ENCODE peak calls at places on chromosomes 5 and 9, in five cellular contexts. B, K, D, S and Y are unnamed samples.

GRCh38 chr5:146860213-146860891 is 18.2 kb downstream of the PPP2R2B start:
- DNase-seq in B (no peak), K (no peak), D (no peak), S (peak), Y (no peak)

GRCh38 chr5:54002183-54002770 is 308.1 kb downstream of the ARL15 start:
- DNase-seq in B (no peak), K (no peak), D (peak), S (no peak), Y (no peak)

GRCh38 chr5:150060471-150060870 is 25.9 kb downstream of the CSF1R start:
- DNase-seq in B (no peak), K (no peak), D (no peak), S (no peak), Y (no peak)

GRCh38 chr9:131801811-131802210 is 61.9 kb upstream of the RAPGEF1 start:
- DNase-seq in B (no peak), K (no peak), D (no peak), S (no peak), Y (no peak)

GRCh38 chr5:72268753-72269410 is 51.2 kb downstream of the MRPS27 start:
- DNase-seq in B (no peak), K (no peak), D (peak), S (peak), Y (peak)

GRCh38 chr9:137077758-137078693 is 709 bp downstream of the UAP1L1 start:
- DNase-seq in B (no peak), K (no peak), D (no peak), S (no peak), Y (no peak)

GRCh38 chr5:77208507-77209163 is 1.8 kb upstream of the PDE8B start:
- DNase-seq in B (no peak), K (no peak), D (no peak), S (peak), Y (no peak)

GRCh38 chr5:123875444-123876264 is 363.7 kb downstream of the CSNK1G3 start:
- DNase-seq in B (no peak), K (no peak), D (no peak), S (no peak), Y (no peak)

GRCh38 chr5:74225587-74225986 is 414.9 kb downstream of the ENC1 start:
- DNase-seq in B (no peak), K (no peak), D (no peak), S (no peak), Y (no peak)

GRCh38 chr5:68232272-68232671 is 16.7 kb downstream of the PIK3R1 start:
- DNase-seq in B (no peak), K (no peak), D (no peak), S (no peak), Y (no peak)

GRCh38 chr9:107671588-107671987 is 182.0 kb upstream of the KLF4 start:
- DNase-seq in B (no peak), K (no peak), D (no peak), S (no peak), Y (no peak)